ENCODE peak calls at places on chromosomes 7 and 10, in four cellular contexts. R is K562, K is HepG2, D is H1. U is an unnamed sample. For H4K20me1, the result is how much of the 10 kb centered on the place peaks cover.

GRCh38 chr7:129612112-129613015 is 844 bp downstream of the NRF1 start:
- DNase-seq in K (no peak), D (no peak), R (no peak), U (peak)

GRCh38 chr7:40922316-40922670 is 780.6 kb downstream of the INHBA start:
- DNase-seq in D (no peak), K (no peak), R (no peak), U (no peak)

GRCh38 chr10:53314856-53315255 is 542.3 kb upstream of the MBL2 start:
- DNase-seq in K (no peak), D (no peak), R (no peak), U (peak)

GRCh38 chr10:29276251-29276850 is 12.5 kb upstream of the LYZL1 start:
- DNase-seq in K (no peak), D (no peak), R (no peak), U (no peak)

GRCh38 chr7:82443801-82444219 is 233 bp upstream of the CACNA2D1 start:
- DNase-seq in R (no peak), K (no peak), D (no peak), U (peak)

GRCh38 chr7:42152353-42153205 is 84.4 kb downstream of the GLI3 start:
- DNase-seq in R (no peak), K (no peak), D (no peak), U (no peak)

GRCh38 chr7:103547451-103548284 is 101.7 kb upstream of the SLC26A5 start:
- DNase-seq in D (no peak), K (no peak), R (no peak), U (no peak)

GRCh38 chr10:4174197-4174596 is 389.2 kb upstream of the KLF6 start:
- DNase-seq in D (peak), R (no peak), K (peak), U (no peak)

GRCh38 chr7:118974836-118975235 is 750.3 kb downstream of the ANKRD7 start:
- DNase-seq in D (no peak), K (no peak), R (no peak), U (no peak)

DNA sequence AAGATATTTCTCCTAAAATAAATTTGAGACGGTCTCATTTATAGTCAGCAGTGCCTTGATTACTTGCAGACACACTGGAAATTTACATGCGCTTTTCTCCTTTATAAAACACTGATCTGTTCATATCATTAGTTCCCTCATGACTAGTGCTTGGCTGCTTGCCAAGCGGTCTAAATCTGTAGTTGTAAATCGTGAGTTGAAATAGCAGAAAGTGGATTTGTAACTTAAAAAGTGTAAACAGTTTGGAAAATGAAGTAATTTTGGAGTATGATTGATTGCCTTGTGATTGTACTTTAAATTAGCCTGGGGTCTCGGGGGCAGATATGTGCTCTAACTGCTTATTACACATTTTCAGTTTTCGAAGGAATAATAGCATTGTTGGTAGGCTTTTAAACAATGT is 73.1 kb downstream of the ARID5B start:
- DNase-seq in R (no peak), K (no peak), D (no peak), U (peak)
- TF ChIP-seq JUN in R (no peak), K (no peak), D (no peak), U (no peak)

GRCh38 chr10:97454330-97455036 is 8.5 kb downstream of the ZDHHC16 start:
- DNase-seq in K (no peak), R (no peak), D (no peak), U (peak)
- H3K27ac ChIP-seq in K (no peak), R (no peak), D (no peak), U (no peak)

GRCh38 chr10:15320522-15321203 is 50.4 kb downstream of the FAM171A1 start:
- DNase-seq in K (no peak), D (no peak), R (no peak), U (no peak)

GRCh38 chr10:15324113-15324512 is 47.0 kb downstream of the FAM171A1 start:
- DNase-seq in R (no peak), D (no peak), K (no peak), U (no peak)

GRCh38 chr10:15325243-15326002 is 45.7 kb downstream of the FAM171A1 start:
- DNase-seq in R (peak), D (no peak), K (no peak), U (peak)

GRCh38 chr10:15321431-15322321 is 49.4 kb downstream of the FAM171A1 start:
- DNase-seq in K (no peak), R (no peak), D (no peak), U (peak)

GRCh38 chr10:15324611-15325010 is 46.5 kb downstream of the FAM171A1 start:
- DNase-seq in K (no peak), D (no peak), R (no peak), U (no peak)
- H4K20me1 ChIP-seq in K (under half), D (under half), R (under half), U (under half)

DNA sequence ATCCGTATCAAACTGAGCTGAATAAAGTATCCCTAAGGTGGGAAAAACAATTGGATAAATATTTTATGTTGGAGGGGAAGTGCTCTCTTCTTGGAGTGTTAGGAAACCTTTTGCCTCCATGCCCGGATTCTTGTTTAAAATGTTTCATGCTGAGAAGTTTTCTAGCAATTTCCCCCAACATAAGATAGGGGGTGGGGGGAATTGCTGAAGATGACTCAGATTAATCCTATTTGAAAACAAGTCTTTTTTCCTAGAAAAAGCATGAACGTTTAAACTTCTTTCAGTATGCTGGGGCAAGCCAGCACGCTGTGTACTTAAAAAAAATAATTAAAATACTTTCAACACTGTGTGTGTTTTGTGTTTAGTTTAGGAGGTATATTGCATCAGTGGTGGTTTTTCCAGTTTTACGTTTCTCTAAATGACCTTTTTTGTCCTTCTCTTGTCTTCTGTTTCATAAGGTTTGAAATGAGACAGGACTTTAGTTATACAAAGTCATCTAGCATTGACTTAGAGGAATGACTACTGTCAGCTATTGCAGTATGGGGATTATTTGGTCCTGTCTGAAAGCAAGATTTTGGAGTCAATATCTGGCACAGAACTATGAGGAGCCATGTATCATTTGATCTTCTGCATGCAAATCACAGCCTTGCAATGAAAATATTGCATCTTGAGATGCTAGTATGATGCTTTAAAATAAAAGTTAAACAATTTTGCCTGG is 295.9 kb downstream of the GATA3 start:
- DNase-seq in D (no peak), K (no peak), R (no peak), U (no peak)
- TF ChIP-seq JUN in D (no peak), K (no peak), R (no peak), U (no peak)

GRCh38 chr7:137664846-137665245 is 181.9 kb downstream of the DGKI start:
- DNase-seq in K (no peak), D (no peak), R (no peak), U (no peak)
- H3K27ac ChIP-seq in K (no peak), D (no peak), R (no peak), U (no peak)

DNA sequence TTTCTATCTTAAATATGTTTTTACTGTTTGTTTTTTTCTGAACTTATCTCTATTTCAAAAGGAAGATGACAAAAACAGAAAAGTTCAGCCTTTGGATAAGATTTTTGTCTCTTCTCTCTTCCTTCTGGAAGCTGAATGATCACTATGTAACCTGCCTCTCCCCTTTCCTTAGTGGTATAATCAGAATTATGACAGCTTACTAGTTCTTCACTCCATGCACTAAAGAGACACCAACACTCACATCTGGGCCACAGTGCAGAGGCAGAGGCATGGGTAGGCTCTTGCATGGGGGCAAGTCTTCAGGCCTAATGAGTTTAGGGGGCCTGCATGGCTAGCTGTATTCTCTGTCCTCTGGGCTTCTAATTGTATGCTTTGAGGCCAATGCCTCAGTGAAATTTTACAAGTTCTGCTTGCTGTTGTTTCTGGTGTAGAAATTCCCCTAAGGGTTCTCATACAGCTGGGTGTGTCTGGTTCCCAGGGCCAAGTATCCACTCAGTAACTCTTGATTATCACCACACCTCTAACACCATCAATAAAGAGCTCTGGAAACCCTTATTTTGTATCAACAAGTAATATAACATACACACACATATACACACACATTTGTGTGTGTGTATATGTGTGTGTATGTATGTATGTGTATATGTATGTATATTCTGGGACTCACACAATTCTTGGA is 96.8 kb upstream of the POM121L12 start:
- DNase-seq in K (no peak), D (no peak), R (no peak), U (no peak)
- H4K20me1 ChIP-seq in K (under half), D (under half), R (under half), U (under half)

DNA sequence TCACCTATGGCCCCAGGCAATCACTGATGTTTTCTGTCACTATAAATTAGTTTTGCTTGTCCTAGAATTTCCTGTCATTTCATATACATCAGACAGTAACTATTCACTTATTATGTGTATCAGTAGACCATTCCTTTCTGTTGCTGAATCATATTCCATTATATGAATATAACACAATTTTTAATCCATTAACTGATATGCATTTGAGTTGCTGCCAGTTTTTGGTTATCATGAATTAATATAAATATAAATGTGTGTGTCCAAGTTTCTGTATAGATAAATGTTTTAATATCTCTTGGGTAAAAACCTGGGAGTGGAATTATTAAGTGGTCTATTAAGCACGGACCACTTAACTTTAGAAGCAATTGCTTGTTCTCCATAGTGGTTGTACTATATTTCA is 143.8 kb downstream of the ZNF438 start:
- DNase-seq in D (no peak), K (no peak), R (no peak), U (no peak)
- TF ChIP-seq JUN in D (no peak), K (no peak), R (no peak), U (no peak)

DNA sequence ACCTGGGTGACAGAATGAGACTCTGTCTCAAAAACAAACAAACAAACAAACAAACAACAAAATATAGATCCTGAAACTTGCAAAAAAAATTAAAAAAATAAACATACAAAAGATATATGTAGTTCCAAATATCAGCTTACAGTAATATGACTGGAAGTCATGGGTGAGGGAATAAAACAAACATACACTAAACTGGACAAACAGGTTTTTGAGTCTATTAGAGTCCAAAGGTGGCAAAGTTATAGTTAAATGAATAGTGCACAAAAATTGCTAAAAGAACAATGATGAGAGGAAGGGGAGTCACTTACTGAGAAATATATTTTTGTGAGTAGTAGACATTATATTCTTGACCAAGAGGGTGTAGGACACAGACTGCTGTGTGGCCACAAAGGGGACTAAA is 16.7 kb upstream of the RSBN1L start:
- DNase-seq in D (no peak), K (no peak), R (no peak), U (no peak)
- H3K27ac ChIP-seq in D (no peak), K (no peak), R (no peak), U (no peak)

GRCh38 chr10:96570983-96571964 is 15.5 kb downstream of the TM9SF3 start:
- DNase-seq in D (no peak), K (no peak), R (no peak), U (no peak)

GRCh38 chr10:96570512-96570911 is 16.3 kb downstream of the TM9SF3 start:
- DNase-seq in K (no peak), D (no peak), R (no peak), U (no peak)

GRCh38 chr10:96577037-96577436 is 9.8 kb downstream of the TM9SF3 start:
- DNase-seq in D (no peak), R (no peak), K (no peak), U (no peak)

GRCh38 chr10:96576277-96576980 is 10.4 kb downstream of the TM9SF3 start:
- DNase-seq in R (no peak), K (no peak), D (no peak), U (no peak)

DNA sequence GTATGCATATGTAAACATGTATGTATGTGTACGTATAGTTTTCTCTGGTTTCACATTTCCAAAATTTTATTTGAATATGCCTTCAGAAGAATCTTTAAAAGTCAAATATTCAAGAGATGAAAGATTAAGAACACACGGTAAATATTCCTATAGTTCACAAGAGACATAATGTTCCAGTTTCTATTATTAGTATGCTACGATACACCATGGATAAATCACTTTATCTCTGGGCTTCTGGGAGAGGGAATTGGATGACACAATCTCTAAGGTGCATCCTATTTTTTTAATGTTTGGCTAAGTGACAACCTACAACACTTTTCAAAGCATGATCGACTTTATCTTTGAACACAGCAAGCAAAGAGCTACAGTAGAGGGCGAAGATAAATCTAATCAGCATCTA is 13.8 kb downstream of the TM9SF3 start:
- DNase-seq in D (no peak), K (no peak), R (no peak), U (no peak)
- H4K20me1 ChIP-seq in D (under half), K (half or more), R (under half), U (under half)